ENCODE peak calls at places on chromosome 18, in nine cellular contexts. P is left lung; K is activated CD4-positive, alpha-beta T cell treated with anti-CD3 and anti-CD28 coated beads, Interleukin-2, amount 50 U/mL, for 4 hours; M is right lobe of liver; T is fibroblast of the aortic adventitia; I is frontal cortex; N is tibial artery; C is activated gamma-delta T cell treated with anti-CD3 and anti-CD28 coated beads, Interleukin-2, amount 50 U/mL, for 16 hours; U is dermis blood vessel endothelial cell. Y is an unnamed sample.

GRCh38 chr18:48356909-48357631 is 52.1 kb downstream of the ZBTB7C start:
- DNase-seq in N (no peak), M (no peak), C (no peak), T (no peak), P (no peak), U (no peak), I (no peak), K (no peak), Y (no peak)

GRCh38 chr18:25533088-25533676 is 181.2 kb upstream of the ZNF521 start:
- DNase-seq in N (no peak), C (no peak), U (no peak), T (no peak), K (no peak), M (no peak), P (no peak), I (no peak), Y (no peak)

GRCh38 chr18:74083071-74083954 is 64.3 kb downstream of the FBXO15 start:
- DNase-seq in U (peak; percentile 5), T (no peak), M (no peak), P (no peak), C (no peak), I (no peak), K (no peak), N (no peak), Y (no peak)

GRCh38 chr18:77155031-77155430 is 22.4 kb upstream of the MBP start:
- DNase-seq in I (no peak), T (no peak), C (no peak), K (no peak), N (no peak), P (no peak), M (no peak), U (no peak), Y (no peak)

GRCh38 chr18:10841203-10841602 is 308.2 kb downstream of the PIEZO2 start:
- DNase-seq in P (no peak), K (no peak), M (no peak), U (no peak), N (no peak), I (no peak), T (peak; percentile 52), C (no peak), Y (no peak)

GRCh38 chr18:48351216-48352050 is 57.8 kb downstream of the ZBTB7C start:
- DNase-seq in U (no peak), I (no peak), M (no peak), N (no peak), K (no peak), C (no peak), T (no peak), P (no peak), Y (no peak)

GRCh38 chr18:48541026-48541746 is 2.4 kb downstream of the CTIF start:
- DNase-seq in N (peak; percentile 76), P (peak; percentile 97), K (peak; percentile 12), T (peak; percentile 80), C (no peak), M (peak; percentile 86), U (peak; percentile 76), I (peak; percentile 58), Y (no peak)

GRCh38 chr18:39389800-39390379 is 1824.3 kb upstream of the CELF4 start:
- DNase-seq in C (no peak), M (no peak), U (no peak), N (no peak), T (no peak), I (no peak), K (no peak), P (peak; percentile 29), Y (no peak)

GRCh38 chr18:44458777-44459176 is 221.9 kb upstream of the SETBP1 start:
- DNase-seq in U (no peak), P (no peak), T (peak; percentile 65), C (no peak), M (no peak), K (no peak), N (no peak), I (no peak), Y (no peak)

GRCh38 chr18:60092073-60092472 is 192.3 kb downstream of the PMAIP1 start:
- DNase-seq in U (no peak), P (no peak), C (no peak), T (peak; percentile 16), K (no peak), I (no peak), M (no peak), N (no peak), Y (no peak)

GRCh38 chr18:494602-494983 is 5.9 kb downstream of the COLEC12 start:
- DNase-seq in C (no peak), I (no peak), U (no peak), K (no peak), N (no peak), P (no peak), T (peak; percentile 85), M (no peak), Y (no peak)

GRCh38 chr18:56890632-56891031 is 239.5 kb downstream of the WDR7 start:
- DNase-seq in U (peak; percentile 70), C (no peak), P (no peak), T (peak; percentile 88), M (no peak), K (no peak), N (no peak), I (no peak), Y (no peak)

GRCh38 chr18:30712383-30712782 is 330.2 kb downstream of the DSC3 start:
- DNase-seq in C (no peak), M (no peak), P (no peak), U (no peak), I (no peak), T (no peak), N (no peak), K (no peak), Y (no peak)

GRCh38 chr18:55857961-55858360 is 270.0 kb upstream of the TCF4 start:
- DNase-seq in M (no peak), T (no peak), N (no peak), P (no peak), C (no peak), U (no peak), K (no peak), I (no peak), Y (no peak)

GRCh38 chr18:76274470-76275289 is 220.4 kb downstream of the ZNF516 start:
- DNase-seq in I (no peak), T (no peak), K (no peak), P (no peak), C (no peak), U (no peak), N (no peak), M (no peak), Y (no peak)

GRCh38 chr18:457120-457519 is 43.4 kb downstream of the COLEC12 start:
- DNase-seq in C (no peak), M (no peak), N (peak; percentile 70), U (peak; percentile 78), K (no peak), P (no peak), I (no peak), T (peak; percentile 95), Y (no peak)

GRCh38 chr18:63747006-63747405 is 28.2 kb upstream of the SERPINB7 start:
- DNase-seq in P (no peak), K (no peak), T (no peak), M (no peak), I (no peak), N (no peak), U (no peak), C (no peak), Y (no peak)

GRCh38 chr18:2680216-2680792 is 24.8 kb downstream of the SMCHD1 start:
- DNase-seq in I (no peak), M (no peak), K (no peak), N (no peak), T (no peak), U (no peak), C (no peak), P (no peak), Y (no peak)

GRCh38 chr18:45456076-45457066 is 158.9 kb upstream of the SLC14A2 start:
- DNase-seq in M (no peak), T (no peak), P (no peak), K (no peak), N (peak; percentile 51), U (no peak), C (no peak), I (no peak), Y (no peak)

GRCh38 chr18:7206231-7206630 is 24.7 kb upstream of the LRRC30 start:
- DNase-seq in K (no peak), N (no peak), U (no peak), M (no peak), T (no peak), C (no peak), I (no peak), P (no peak), Y (no peak)

GRCh38 chr18:61896767-61897166 is 4.0 kb upstream of the RNF152 start:
- DNase-seq in K (no peak), P (no peak), U (peak; percentile 81), N (peak; percentile 32), T (peak; percentile 80), C (no peak), I (peak; percentile 29), M (peak; percentile 54), Y (no peak)

GRCh38 chr18:57249896-57250295 is 102.5 kb upstream of the ST8SIA3 start:
- DNase-seq in U (no peak), M (no peak), N (no peak), T (no peak), K (no peak), I (no peak), P (no peak), C (no peak), Y (no peak)

GRCh38 chr18:58023108-58023507 is 20.9 kb upstream of the NEDD4L start:
- DNase-seq in K (no peak), C (no peak), N (no peak), U (no peak), M (no peak), I (no peak), T (no peak), P (no peak), Y (no peak)

GRCh38 chr18:50806208-50806616 is 13.6 kb downstream of the MRO start:
- DNase-seq in C (no peak), K (no peak), U (no peak), M (peak; percentile 36), I (no peak), N (peak; percentile 36), T (no peak), P (no peak), Y (no peak)

GRCh38 chr18:32383040-32383819 is 87.5 kb downstream of the GAREM1 start:
- DNase-seq in T (peak; percentile 90), U (peak; percentile 96), K (no peak), P (no peak), I (no peak), N (no peak), C (no peak), M (no peak), Y (no peak)

GRCh38 chr18:70046207-70046606 is 98.5 kb upstream of the CD226 start:
- DNase-seq in T (peak; percentile 89), N (no peak), C (no peak), U (no peak), P (no peak), K (no peak), M (no peak), I (no peak), Y (no peak)

GRCh38 chr18:22447770-22448169 is 30.1 kb upstream of the CTAGE1 start:
- DNase-seq in I (no peak), K (no peak), U (no peak), C (no peak), M (no peak), P (no peak), T (no peak), N (no peak), Y (no peak)

GRCh38 chr18:61323951-61324350 is 9.3 kb upstream of the CDH20 start:
- DNase-seq in N (no peak), M (no peak), U (no peak), C (no peak), K (no peak), T (peak; percentile 14), P (no peak), I (no peak), Y (no peak)

GRCh38 chr18:31860488-31860887 is 82.4 kb downstream of the TRAPPC8 start:
- DNase-seq in P (no peak), N (no peak), M (no peak), I (no peak), T (peak; percentile 7), U (no peak), K (no peak), C (no peak), Y (no peak)

GRCh38 chr18:61770279-61770678 is 122.5 kb downstream of the RNF152 start:
- DNase-seq in K (no peak), C (no peak), U (no peak), I (no peak), T (no peak), P (no peak), N (no peak), M (no peak), Y (no peak)

GRCh38 chr18:79397830-79398761 is 2.4 kb downstream of the NFATC1 start:
- DNase-seq in P (peak; percentile 71), T (no peak), M (peak; percentile 23), U (peak; percentile 47), C (no peak), I (no peak), K (no peak), N (no peak), Y (no peak)